ENCODE peak calls at places on chromosomes 3 and 15, in four cellular contexts. One of them, this sample, is unnamed.

GRCh38 chr3:102089904-102090492 is 240.7 kb downstream of the NFKBIZ start:
- DNase-seq in activated CD8-positive, alpha-beta memory T cell treated with anti-CD3 and anti-CD28 coated beads for 24 hours: no peak
- DNase-seq in HTR-8/SVneo: peak
- DNase-seq in SJSA1: peak
- DNase-seq in this sample: no peak

GRCh38 chr3:42732196-42732828 is 29.7 kb upstream of the HHATL start:
- DNase-seq in activated CD8-positive, alpha-beta memory T cell treated with anti-CD3 and anti-CD28 coated beads for 24 hours: peak
- DNase-seq in HTR-8/SVneo: no peak
- DNase-seq in SJSA1: no peak
- DNase-seq in this sample: no peak

GRCh38 chr3:81743096-81744025 is 18.1 kb downstream of the GBE1 start:
- DNase-seq in activated CD8-positive, alpha-beta memory T cell treated with anti-CD3 and anti-CD28 coated beads for 24 hours: no peak
- DNase-seq in HTR-8/SVneo: peak
- DNase-seq in SJSA1: peak
- DNase-seq in this sample: no peak

GRCh38 chr3:122660575-122660974 is 20.1 kb upstream of the PARP14 start:
- DNase-seq in activated CD8-positive, alpha-beta memory T cell treated with anti-CD3 and anti-CD28 coated beads for 24 hours: no peak
- DNase-seq in HTR-8/SVneo: no peak
- DNase-seq in SJSA1: no peak
- DNase-seq in this sample: no peak

GRCh38 chr15:82566690-82567089 is 26.4 kb upstream of the RPS17 start:
- DNase-seq in activated CD8-positive, alpha-beta memory T cell treated with anti-CD3 and anti-CD28 coated beads for 24 hours: no peak
- DNase-seq in HTR-8/SVneo: no peak
- DNase-seq in SJSA1: no peak
- DNase-seq in this sample: no peak

GRCh38 chr3:45781841-45782240 is 14.5 kb downstream of the SLC6A20 start:
- DNase-seq in activated CD8-positive, alpha-beta memory T cell treated with anti-CD3 and anti-CD28 coated beads for 24 hours: peak
- DNase-seq in HTR-8/SVneo: no peak
- DNase-seq in SJSA1: no peak
- DNase-seq in this sample: no peak

GRCh38 chr3:45509038-45509767 is 85.3 kb upstream of the LIMD1 start:
- DNase-seq in activated CD8-positive, alpha-beta memory T cell treated with anti-CD3 and anti-CD28 coated beads for 24 hours: no peak
- DNase-seq in HTR-8/SVneo: no peak
- DNase-seq in SJSA1: peak
- DNase-seq in this sample: peak

GRCh38 chr3:177463863-177464262 is 266.6 kb upstream of the TBL1XR1 start:
- DNase-seq in activated CD8-positive, alpha-beta memory T cell treated with anti-CD3 and anti-CD28 coated beads for 24 hours: no peak
- DNase-seq in HTR-8/SVneo: no peak
- DNase-seq in SJSA1: peak
- DNase-seq in this sample: no peak

GRCh38 chr15:31974855-31975421 is 55.4 kb upstream of the CHRNA7 start:
- DNase-seq in activated CD8-positive, alpha-beta memory T cell treated with anti-CD3 and anti-CD28 coated beads for 24 hours: no peak
- DNase-seq in HTR-8/SVneo: peak
- DNase-seq in SJSA1: peak
- DNase-seq in this sample: peak

GRCh38 chr3:184260571-184261269 is 633 bp downstream of the CAMK2N2 start:
- DNase-seq in activated CD8-positive, alpha-beta memory T cell treated with anti-CD3 and anti-CD28 coated beads for 24 hours: no peak
- DNase-seq in HTR-8/SVneo: no peak
- DNase-seq in SJSA1: no peak
- DNase-seq in this sample: peak

GRCh38 chr3:126540342-126540849 is 16.4 kb downstream of the CHST13 start:
- DNase-seq in activated CD8-positive, alpha-beta memory T cell treated with anti-CD3 and anti-CD28 coated beads for 24 hours: no peak
- DNase-seq in HTR-8/SVneo: peak
- DNase-seq in SJSA1: peak
- DNase-seq in this sample: no peak

GRCh38 chr3:107493134-107493533 is 29.6 kb upstream of the BBX start:
- DNase-seq in activated CD8-positive, alpha-beta memory T cell treated with anti-CD3 and anti-CD28 coated beads for 24 hours: no peak
- DNase-seq in HTR-8/SVneo: no peak
- DNase-seq in SJSA1: no peak
- DNase-seq in this sample: no peak

GRCh38 chr3:131454501-131454900 is 48.3 kb downstream of the MRPL3 start:
- DNase-seq in activated CD8-positive, alpha-beta memory T cell treated with anti-CD3 and anti-CD28 coated beads for 24 hours: no peak
- DNase-seq in HTR-8/SVneo: no peak
- DNase-seq in SJSA1: no peak
- DNase-seq in this sample: no peak

GRCh38 chr15:100596792-100597191 is 5.2 kb downstream of the LINS1 start:
- DNase-seq in activated CD8-positive, alpha-beta memory T cell treated with anti-CD3 and anti-CD28 coated beads for 24 hours: peak
- DNase-seq in HTR-8/SVneo: no peak
- DNase-seq in SJSA1: no peak
- DNase-seq in this sample: no peak

GRCh38 chr3:62817678-62818077 is 57.5 kb downstream of the CADPS start:
- DNase-seq in activated CD8-positive, alpha-beta memory T cell treated with anti-CD3 and anti-CD28 coated beads for 24 hours: no peak
- DNase-seq in HTR-8/SVneo: no peak
- DNase-seq in SJSA1: no peak
- DNase-seq in this sample: no peak

GRCh38 chr15:99507016-99507731 is 58.6 kb upstream of the MEF2A start:
- DNase-seq in activated CD8-positive, alpha-beta memory T cell treated with anti-CD3 and anti-CD28 coated beads for 24 hours: no peak
- DNase-seq in HTR-8/SVneo: no peak
- DNase-seq in SJSA1: peak
- DNase-seq in this sample: peak

GRCh38 chr3:162629372-162629771 is 1132.8 kb downstream of the OTOL1 start:
- DNase-seq in activated CD8-positive, alpha-beta memory T cell treated with anti-CD3 and anti-CD28 coated beads for 24 hours: no peak
- DNase-seq in HTR-8/SVneo: no peak
- DNase-seq in SJSA1: no peak
- DNase-seq in this sample: no peak

GRCh38 chr3:42741796-42742195 is 31.3 kb downstream of the CCDC13 start:
- DNase-seq in activated CD8-positive, alpha-beta memory T cell treated with anti-CD3 and anti-CD28 coated beads for 24 hours: peak
- DNase-seq in HTR-8/SVneo: no peak
- DNase-seq in SJSA1: no peak
- DNase-seq in this sample: no peak

GRCh38 chr15:39472661-39473657 is 107.9 kb upstream of the THBS1 start:
- DNase-seq in activated CD8-positive, alpha-beta memory T cell treated with anti-CD3 and anti-CD28 coated beads for 24 hours: no peak
- DNase-seq in HTR-8/SVneo: no peak
- DNase-seq in SJSA1: no peak
- DNase-seq in this sample: no peak

GRCh38 chr3:45546636-45547201 is 47.8 kb upstream of the LIMD1 start:
- DNase-seq in activated CD8-positive, alpha-beta memory T cell treated with anti-CD3 and anti-CD28 coated beads for 24 hours: peak
- DNase-seq in HTR-8/SVneo: no peak
- DNase-seq in SJSA1: no peak
- DNase-seq in this sample: no peak

GRCh38 chr3:66656608-66657007 is 155.8 kb upstream of the LRIG1 start:
- DNase-seq in activated CD8-positive, alpha-beta memory T cell treated with anti-CD3 and anti-CD28 coated beads for 24 hours: no peak
- DNase-seq in HTR-8/SVneo: no peak
- DNase-seq in SJSA1: no peak
- DNase-seq in this sample: no peak

GRCh38 chr3:187743195-187744141 is 1.8 kb downstream of the BCL6 start:
- DNase-seq in activated CD8-positive, alpha-beta memory T cell treated with anti-CD3 and anti-CD28 coated beads for 24 hours: peak
- DNase-seq in HTR-8/SVneo: no peak
- DNase-seq in SJSA1: peak
- DNase-seq in this sample: peak

GRCh38 chr3:105904683-105905320 is 36.0 kb upstream of the CBLB start:
- DNase-seq in activated CD8-positive, alpha-beta memory T cell treated with anti-CD3 and anti-CD28 coated beads for 24 hours: no peak
- DNase-seq in HTR-8/SVneo: no peak
- DNase-seq in SJSA1: no peak
- DNase-seq in this sample: no peak